ENCODE peak calls at places on chromosomes 12 and 14, in nine cellular contexts. B, O, A, I, F, X, T, R and V are unnamed samples.

GRCh38 chr14:30267141-30267540 is 291.8 kb upstream of the G2E3 start:
- DNase-seq in B (no peak), O (no peak), A (no peak), I (no peak), F (no peak), X (no peak), T (no peak), R (no peak), V (no peak)

GRCh38 chr14:77980475-77981321 is 180.8 kb downstream of the ADCK1 start:
- DNase-seq in B (peak; percentile 10), O (peak; percentile 93), A (no peak), I (no peak), F (peak; percentile 46), X (no peak), T (no peak), R (peak; percentile 83), V (peak; percentile 36)

GRCh38 chr12:109358154-109358869 is 10.6 kb downstream of the MYO1H start:
- DNase-seq in B (no peak), O (no peak), A (no peak), I (no peak), F (no peak), X (no peak), T (no peak), R (no peak), V (no peak)

GRCh38 chr12:128790653-128791373 is 32.9 kb downstream of the SLC15A4 start:
- DNase-seq in B (no peak), O (no peak), A (no peak), I (no peak), F (no peak), X (no peak), T (peak; percentile 4), R (no peak), V (no peak)

GRCh38 chr12:981176-981828 is 9.7 kb upstream of the ERC1 start:
- DNase-seq in B (no peak), O (no peak), A (no peak), I (no peak), F (no peak), X (no peak), T (no peak), R (no peak), V (no peak)

GRCh38 chr12:52713960-52714886 is 10.9 kb upstream of the KRT77 start:
- DNase-seq in B (no peak), O (no peak), A (no peak), I (no peak), F (no peak), X (no peak), T (no peak), R (no peak), V (no peak)

GRCh38 chr12:59472273-59472672 is 123.6 kb upstream of the SLC16A7 start:
- DNase-seq in B (no peak), O (no peak), A (no peak), I (peak; percentile 46), F (no peak), X (no peak), T (no peak), R (no peak), V (no peak)

GRCh38 chr14:89418976-89419375 is 1.9 kb upstream of the FOXN3 start:
- DNase-seq in B (no peak), O (no peak), A (no peak), I (no peak), F (no peak), X (no peak), T (no peak), R (no peak), V (no peak)

GRCh38 chr12:40953076-40953475 is 235.0 kb upstream of the PDZRN4 start:
- DNase-seq in B (no peak), O (no peak), A (no peak), I (no peak), F (no peak), X (no peak), T (no peak), R (no peak), V (no peak)

GRCh38 chr14:62800577-62800976 is 244.7 kb downstream of the KCNH5 start:
- DNase-seq in B (no peak), O (no peak), A (no peak), I (no peak), F (no peak), X (no peak), T (no peak), R (no peak), V (no peak)

GRCh38 chr12:46136239-46136638 is 132.6 kb downstream of the SLC38A1 start:
- DNase-seq in B (no peak), O (no peak), A (no peak), I (no peak), F (no peak), X (no peak), T (no peak), R (no peak), V (no peak)

GRCh38 chr14:104932676-104933631 is 8.3 kb downstream of the PLD4 start:
- DNase-seq in B (peak; percentile 74), O (peak; percentile 84), A (peak; percentile 68), I (peak; percentile 91), F (peak; percentile 84), X (peak; percentile 85), T (peak; percentile 88), R (peak; percentile 88), V (peak; percentile 78)

GRCh38 chr14:77763316-77763715 is 2.4 kb upstream of the SNW1 start:
- DNase-seq in B (no peak), O (no peak), A (no peak), I (no peak), F (no peak), X (no peak), T (no peak), R (no peak), V (no peak)

GRCh38 chr14:22715890-22716289 is 50.6 kb upstream of the OXA1L start:
- DNase-seq in B (no peak), O (no peak), A (no peak), I (no peak), F (no peak), X (no peak), T (no peak), R (no peak), V (no peak)

GRCh38 chr14:95998656-95999055 is 40.5 kb upstream of the C14orf132 start:
- DNase-seq in B (no peak), O (no peak), A (no peak), I (no peak), F (no peak), X (no peak), T (no peak), R (no peak), V (no peak)

GRCh38 chr14:68789002-68789797 is 3.7 kb downstream of the ZFP36L1 start:
- DNase-seq in B (peak; percentile 80), O (peak; percentile 90), A (peak; percentile 78), I (peak; percentile 96), F (peak; percentile 91), X (peak; percentile 73), T (peak; percentile 87), R (peak; percentile 88), V (peak; percentile 80)

GRCh38 chr12:108253540-108253939 is 85.6 kb downstream of the CMKLR1 start:
- DNase-seq in B (no peak), O (no peak), A (no peak), I (no peak), F (no peak), X (no peak), T (no peak), R (no peak), V (no peak)

GRCh38 chr12:100593490-100593889 is 20.0 kb downstream of the GAS2L3 start:
- DNase-seq in B (no peak), O (no peak), A (no peak), I (no peak), F (no peak), X (no peak), T (no peak), R (no peak), V (no peak)

GRCh38 chr12:56751712-56752598 is at the start of gene PRIM1:
- DNase-seq in B (peak; percentile 71), O (peak; percentile 77), A (peak; percentile 62), I (peak; percentile 93), F (peak; percentile 87), X (peak; percentile 96), T (peak; percentile 84), R (peak; percentile 86), V (peak; percentile 81)
- TF ChIP-seq POLR2A in B (peak; percentile 48), O (peak; percentile 27), A (peak; percentile 32), I (peak; percentile 31), F (peak; percentile 33), X (peak; percentile 94), T (no peak), R (no peak), V (peak; percentile 12)

DNA sequence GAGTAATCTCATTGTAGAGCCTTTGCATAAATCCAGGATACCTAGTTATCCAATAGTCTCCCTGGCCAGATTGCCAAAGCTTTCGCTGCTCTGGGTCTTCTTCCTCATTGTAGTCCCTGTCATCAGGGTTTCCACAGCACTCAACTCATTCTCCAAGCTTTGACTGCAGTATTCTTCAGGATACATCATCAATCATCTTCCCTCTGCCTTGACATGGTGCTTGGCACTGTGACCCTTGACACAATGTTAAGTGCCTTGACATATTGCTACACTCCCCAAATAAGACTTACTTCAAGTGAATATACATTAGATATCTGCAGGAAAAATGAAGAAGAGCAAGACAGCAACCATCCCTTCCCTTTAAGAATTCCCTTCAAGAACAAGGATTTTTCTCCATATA is 60.1 kb upstream of the RESF1 start:
- DNase-seq in B (no peak), O (no peak), A (no peak), I (no peak), F (no peak), X (no peak), T (no peak), R (no peak), V (no peak)
- H3K4me1 ChIP-seq in B (no peaks in the 10 kb centered on the region), O (no peaks in the 10 kb centered on the region), A (no peaks in the 10 kb centered on the region), I (peaks cover 8% of the 10 kb centered on the region), F (no peaks in the 10 kb centered on the region), X (peaks cover 19% of the 10 kb centered on the region), T (peaks cover 12% of the 10 kb centered on the region), R (peaks cover 29% of the 10 kb centered on the region), V (no peaks in the 10 kb centered on the region)

GRCh38 chr12:3218846-3219632 is 141.9 kb downstream of the TSPAN9 start:
- DNase-seq in B (no peak), O (no peak), A (no peak), I (no peak), F (no peak), X (no peak), T (no peak), R (no peak), V (no peak)

GRCh38 chr12:3218150-3218845 is 141.1 kb downstream of the TSPAN9 start:
- DNase-seq in B (peak; percentile 77), O (peak; percentile 83), A (peak; percentile 61), I (peak; percentile 71), F (peak; percentile 45), X (no peak), T (peak; percentile 78), R (peak; percentile 41), V (peak; percentile 93)

GRCh38 chr12:3216097-3216496 is 138.9 kb downstream of the TSPAN9 start:
- DNase-seq in B (no peak), O (no peak), A (no peak), I (no peak), F (no peak), X (no peak), T (no peak), R (no peak), V (no peak)

GRCh38 chr12:3216726-3217682 is 139.8 kb downstream of the TSPAN9 start:
- DNase-seq in B (no peak), O (no peak), A (no peak), I (no peak), F (no peak), X (no peak), T (no peak), R (no peak), V (no peak)

GRCh38 chr12:3217683-3218079 is 140.5 kb downstream of the TSPAN9 start:
- DNase-seq in B (no peak), O (no peak), A (no peak), I (no peak), F (no peak), X (no peak), T (no peak), R (no peak), V (no peak)
- H3K9me3 ChIP-seq in B (no peaks in the 10 kb centered on the region), O (no peaks in the 10 kb centered on the region), A (no peaks in the 10 kb centered on the region), I (no peaks in the 10 kb centered on the region), F (no peaks in the 10 kb centered on the region), X (no peaks in the 10 kb centered on the region), T (no peaks in the 10 kb centered on the region), R (no peaks in the 10 kb centered on the region), V (no peaks in the 10 kb centered on the region)

GRCh38 chr14:75010472-75010871 is 7.8 kb downstream of the EIF2B2 start:
- DNase-seq in B (no peak), O (no peak), A (no peak), I (no peak), F (no peak), X (no peak), T (no peak), R (no peak), V (no peak)
- TF ChIP-seq POLR2A in B (no peak), O (no peak), A (no peak), I (no peak), F (no peak), X (no peak), T (no peak), R (no peak), V (no peak)